ENCODE peak calls at places on chromosomes 3 and 15, in ten cellular contexts. One of them, this sample, is unnamed.

GRCh38 chr3:99172736-99173657 is 271.5 kb upstream of the DCBLD2 start:
- DNase-seq in posterior vena cava: peak; percentile 59
- DNase-seq in suprapubic skin: no peak
- DNase-seq in brain pericyte: peak; percentile 30
- DNase-seq in CD4-positive, alpha-beta T cell: no peak
- DNase-seq in amniotic stem cell: peak; percentile 14
- DNase-seq in retinal pigment epithelial cell: peak; percentile 42
- DNase-seq in ureter: peak; percentile 59
- DNase-seq in AG08396: peak; percentile 44
- DNase-seq in NCI-H2171 treated with DMSO at 0.1 percent for 48 hours: peak; percentile 60
- DNase-seq in this sample: peak; percentile 80

GRCh38 chr3:37183375-37183831 is 9.0 kb upstream of the LRRFIP2 start:
- DNase-seq in NCI-H2171 treated with DMSO at 0.1 percent for 48 hours: no peak
- DNase-seq in posterior vena cava: no peak
- DNase-seq in ureter: no peak
- DNase-seq in brain pericyte: no peak
- DNase-seq in AG08396: peak; percentile 58
- DNase-seq in retinal pigment epithelial cell: peak; percentile 88
- DNase-seq in CD4-positive, alpha-beta T cell: no peak
- DNase-seq in suprapubic skin: no peak
- DNase-seq in amniotic stem cell: peak; percentile 81
- DNase-seq in this sample: peak; percentile 91

GRCh38 chr3:29226709-29227108 is 54.2 kb upstream of the RBMS3 start:
- DNase-seq in AG08396: peak; percentile 15
- DNase-seq in brain pericyte: peak; percentile 8
- DNase-seq in retinal pigment epithelial cell: no peak
- DNase-seq in suprapubic skin: no peak
- DNase-seq in NCI-H2171 treated with DMSO at 0.1 percent for 48 hours: no peak
- DNase-seq in CD4-positive, alpha-beta T cell: no peak
- DNase-seq in ureter: no peak
- DNase-seq in amniotic stem cell: no peak
- DNase-seq in posterior vena cava: no peak
- DNase-seq in this sample: no peak

GRCh38 chr3:123289336-123290106 is 87.8 kb downstream of the SEC22A start:
- DNase-seq in brain pericyte: no peak
- DNase-seq in NCI-H2171 treated with DMSO at 0.1 percent for 48 hours: no peak
- DNase-seq in CD4-positive, alpha-beta T cell: no peak
- DNase-seq in posterior vena cava: peak; percentile 67
- DNase-seq in AG08396: no peak
- DNase-seq in suprapubic skin: no peak
- DNase-seq in amniotic stem cell: no peak
- DNase-seq in retinal pigment epithelial cell: no peak
- DNase-seq in ureter: peak; percentile 26
- DNase-seq in this sample: no peak

GRCh38 chr15:92832992-92833438 is 67.1 kb upstream of the CHD2 start:
- DNase-seq in posterior vena cava: no peak
- DNase-seq in brain pericyte: no peak
- DNase-seq in suprapubic skin: no peak
- DNase-seq in amniotic stem cell: no peak
- DNase-seq in AG08396: no peak
- DNase-seq in retinal pigment epithelial cell: no peak
- DNase-seq in ureter: no peak
- DNase-seq in NCI-H2171 treated with DMSO at 0.1 percent for 48 hours: no peak
- DNase-seq in CD4-positive, alpha-beta T cell: no peak
- DNase-seq in this sample: no peak

GRCh38 chr3:69092030-69092513 is 7.3 kb downstream of the ARL6IP5 start:
- DNase-seq in posterior vena cava: no peak
- DNase-seq in CD4-positive, alpha-beta T cell: no peak
- DNase-seq in AG08396: no peak
- DNase-seq in suprapubic skin: no peak
- DNase-seq in NCI-H2171 treated with DMSO at 0.1 percent for 48 hours: no peak
- DNase-seq in ureter: no peak
- DNase-seq in brain pericyte: no peak
- DNase-seq in amniotic stem cell: no peak
- DNase-seq in retinal pigment epithelial cell: no peak
- DNase-seq in this sample: no peak

GRCh38 chr3:27311400-27311799 is 57.8 kb downstream of the NEK10 start:
- DNase-seq in ureter: no peak
- DNase-seq in NCI-H2171 treated with DMSO at 0.1 percent for 48 hours: no peak
- DNase-seq in CD4-positive, alpha-beta T cell: no peak
- DNase-seq in AG08396: peak; percentile 74
- DNase-seq in brain pericyte: peak; percentile 82
- DNase-seq in posterior vena cava: no peak
- DNase-seq in suprapubic skin: no peak
- DNase-seq in retinal pigment epithelial cell: peak; percentile 9
- DNase-seq in amniotic stem cell: peak; percentile 88
- DNase-seq in this sample: peak; percentile 89

GRCh38 chr15:41804920-41805666 is 22.8 kb upstream of the JMJD7 start:
- DNase-seq in NCI-H2171 treated with DMSO at 0.1 percent for 48 hours: no peak
- DNase-seq in amniotic stem cell: no peak
- DNase-seq in CD4-positive, alpha-beta T cell: no peak
- DNase-seq in retinal pigment epithelial cell: no peak
- DNase-seq in AG08396: no peak
- DNase-seq in posterior vena cava: no peak
- DNase-seq in brain pericyte: no peak
- DNase-seq in ureter: no peak
- DNase-seq in suprapubic skin: no peak
- DNase-seq in this sample: no peak

GRCh38 chr3:88005066-88005465 is 53.7 kb downstream of the CGGBP1 start:
- DNase-seq in AG08396: peak; percentile 14
- DNase-seq in CD4-positive, alpha-beta T cell: no peak
- DNase-seq in suprapubic skin: no peak
- DNase-seq in ureter: no peak
- DNase-seq in NCI-H2171 treated with DMSO at 0.1 percent for 48 hours: no peak
- DNase-seq in retinal pigment epithelial cell: no peak
- DNase-seq in posterior vena cava: no peak
- DNase-seq in amniotic stem cell: no peak
- DNase-seq in brain pericyte: no peak
- DNase-seq in this sample: peak; percentile 40

GRCh38 chr3:137524751-137525150 is 239.4 kb upstream of the SOX14 start:
- DNase-seq in amniotic stem cell: no peak
- DNase-seq in retinal pigment epithelial cell: no peak
- DNase-seq in AG08396: no peak
- DNase-seq in ureter: no peak
- DNase-seq in posterior vena cava: no peak
- DNase-seq in CD4-positive, alpha-beta T cell: no peak
- DNase-seq in NCI-H2171 treated with DMSO at 0.1 percent for 48 hours: no peak
- DNase-seq in suprapubic skin: no peak
- DNase-seq in brain pericyte: no peak
- DNase-seq in this sample: no peak

GRCh38 chr3:42839616-42840015 is 30.4 kb downstream of the ACKR2 start:
- DNase-seq in AG08396: peak; percentile 70
- DNase-seq in CD4-positive, alpha-beta T cell: no peak
- DNase-seq in amniotic stem cell: peak; percentile 46
- DNase-seq in posterior vena cava: no peak
- DNase-seq in ureter: no peak
- DNase-seq in retinal pigment epithelial cell: no peak
- DNase-seq in suprapubic skin: no peak
- DNase-seq in brain pericyte: peak; percentile 27
- DNase-seq in NCI-H2171 treated with DMSO at 0.1 percent for 48 hours: peak; percentile 40
- DNase-seq in this sample: peak; percentile 75